ENCODE peak calls at places on chromosome 3, in four cellular contexts. One of them, this sample, is unnamed.

GRCh38 chr3:60989893-60990740 is 261.1 kb downstream of the FHIT start:
- DNase-seq in upper lobe of left lung: no peak
- DNase-seq in right lobe of liver: no peak
- DNase-seq in GM12892: no peak
- DNase-seq in this sample: no peak

GRCh38 chr3:195133462-195133861 is 137.5 kb downstream of the XXYLT1 start:
- DNase-seq in upper lobe of left lung: no peak
- DNase-seq in right lobe of liver: no peak
- DNase-seq in GM12892: no peak
- DNase-seq in this sample: peak

GRCh38 chr3:385151-385550 is 188.6 kb downstream of the CHL1 start:
- DNase-seq in upper lobe of left lung: no peak
- DNase-seq in right lobe of liver: no peak
- DNase-seq in GM12892: no peak
- DNase-seq in this sample: no peak

GRCh38 chr3:13281657-13282527 is 138.2 kb downstream of the NUP210 start:
- DNase-seq in upper lobe of left lung: peak
- DNase-seq in right lobe of liver: peak
- DNase-seq in GM12892: no peak
- DNase-seq in this sample: peak

GRCh38 chr3:14595561-14595960 is 55.4 kb upstream of the GRIP2 start:
- DNase-seq in upper lobe of left lung: peak
- DNase-seq in right lobe of liver: no peak
- DNase-seq in GM12892: no peak
- DNase-seq in this sample: no peak

GRCh38 chr3:173255555-173255954 is 114.5 kb upstream of the SPATA16 start:
- DNase-seq in upper lobe of left lung: no peak
- DNase-seq in right lobe of liver: no peak
- DNase-seq in GM12892: no peak
- DNase-seq in this sample: no peak

GRCh38 chr3:33787328-33788009 is 11.0 kb upstream of the PDCD6IP start:
- DNase-seq in upper lobe of left lung: no peak
- DNase-seq in right lobe of liver: peak
- DNase-seq in GM12892: peak
- DNase-seq in this sample: peak

GRCh38 chr3:32303051-32303786 is 64.7 kb downstream of the CMTM8 start:
- DNase-seq in upper lobe of left lung: no peak
- DNase-seq in right lobe of liver: no peak
- DNase-seq in GM12892: no peak
- DNase-seq in this sample: no peak

GRCh38 chr3:155617346-155617745 is 127.5 kb downstream of the PLCH1 start:
- DNase-seq in upper lobe of left lung: no peak
- DNase-seq in right lobe of liver: no peak
- DNase-seq in GM12892: no peak
- DNase-seq in this sample: no peak

GRCh38 chr3:193129607-193130006 is 111.4 kb upstream of the PLAAT1 start:
- DNase-seq in upper lobe of left lung: no peak
- DNase-seq in right lobe of liver: no peak
- DNase-seq in GM12892: no peak
- DNase-seq in this sample: no peak

GRCh38 chr3:197298858-197299854 is 744 bp upstream of the DLG1 start:
- DNase-seq in upper lobe of left lung: peak
- DNase-seq in right lobe of liver: peak
- DNase-seq in GM12892: peak
- DNase-seq in this sample: peak

GRCh38 chr3:140006331-140006730 is 71.3 kb downstream of the CLSTN2 start:
- DNase-seq in upper lobe of left lung: no peak
- DNase-seq in right lobe of liver: no peak
- DNase-seq in GM12892: no peak
- DNase-seq in this sample: no peak

GRCh38 chr3:31227152-31227581 is 305.6 kb upstream of the STT3B start:
- DNase-seq in upper lobe of left lung: no peak
- DNase-seq in right lobe of liver: no peak
- DNase-seq in GM12892: no peak
- DNase-seq in this sample: no peak

GRCh38 chr3:123067689-123068226 is 933 bp downstream of the PDIA5 start:
- DNase-seq in upper lobe of left lung: no peak
- DNase-seq in right lobe of liver: no peak
- DNase-seq in GM12892: no peak
- DNase-seq in this sample: no peak

DNA sequence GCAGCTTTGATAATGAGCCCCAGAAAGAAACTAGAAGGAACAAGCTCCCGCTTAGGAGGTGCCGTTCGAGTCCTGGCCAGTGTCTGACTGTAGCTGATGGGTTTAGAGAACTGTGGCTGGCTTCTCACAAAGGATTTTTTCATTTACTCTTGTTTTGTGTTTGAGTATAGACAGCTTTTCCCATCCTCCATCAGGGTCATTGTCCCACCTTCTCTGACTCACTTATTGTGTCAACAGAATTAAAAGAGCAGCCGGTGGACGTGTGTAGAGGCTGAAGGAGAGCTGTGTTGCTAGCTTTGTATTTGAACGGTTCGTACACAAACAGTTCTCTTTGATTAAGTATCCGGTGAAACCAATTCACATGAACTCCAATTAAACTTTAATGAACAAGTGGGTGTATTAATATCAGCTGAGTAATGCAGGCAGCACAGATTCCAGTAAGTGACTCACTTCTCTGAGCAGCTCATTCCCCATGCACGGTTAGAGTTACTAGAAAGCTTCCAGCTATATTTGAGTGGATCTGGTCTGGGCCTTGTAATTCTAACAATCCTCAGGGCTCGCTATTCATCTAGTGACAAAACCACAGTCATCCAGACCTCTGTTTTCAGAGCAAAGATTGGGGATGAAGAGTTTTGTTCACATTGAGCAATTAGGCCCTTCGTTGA is 141.0 kb downstream of the LPP start:
- DNase-seq in upper lobe of left lung: no peak
- DNase-seq in right lobe of liver: peak
- DNase-seq in GM12892: no peak
- DNase-seq in this sample: peak
- TF ChIP-seq POLR2A in upper lobe of left lung: no peak
- TF ChIP-seq POLR2A in right lobe of liver: peak
- TF ChIP-seq POLR2A in GM12892: no peak
- TF ChIP-seq POLR2A in this sample: no peak

GRCh38 chr3:44974406-44974805 is 1.6 kb downstream of the ZDHHC3 start:
- DNase-seq in upper lobe of left lung: no peak
- DNase-seq in right lobe of liver: no peak
- DNase-seq in GM12892: no peak
- DNase-seq in this sample: no peak
- TF ChIP-seq POLR2A in upper lobe of left lung: no peak
- TF ChIP-seq POLR2A in right lobe of liver: no peak
- TF ChIP-seq POLR2A in GM12892: no peak
- TF ChIP-seq POLR2A in this sample: no peak

DNA sequence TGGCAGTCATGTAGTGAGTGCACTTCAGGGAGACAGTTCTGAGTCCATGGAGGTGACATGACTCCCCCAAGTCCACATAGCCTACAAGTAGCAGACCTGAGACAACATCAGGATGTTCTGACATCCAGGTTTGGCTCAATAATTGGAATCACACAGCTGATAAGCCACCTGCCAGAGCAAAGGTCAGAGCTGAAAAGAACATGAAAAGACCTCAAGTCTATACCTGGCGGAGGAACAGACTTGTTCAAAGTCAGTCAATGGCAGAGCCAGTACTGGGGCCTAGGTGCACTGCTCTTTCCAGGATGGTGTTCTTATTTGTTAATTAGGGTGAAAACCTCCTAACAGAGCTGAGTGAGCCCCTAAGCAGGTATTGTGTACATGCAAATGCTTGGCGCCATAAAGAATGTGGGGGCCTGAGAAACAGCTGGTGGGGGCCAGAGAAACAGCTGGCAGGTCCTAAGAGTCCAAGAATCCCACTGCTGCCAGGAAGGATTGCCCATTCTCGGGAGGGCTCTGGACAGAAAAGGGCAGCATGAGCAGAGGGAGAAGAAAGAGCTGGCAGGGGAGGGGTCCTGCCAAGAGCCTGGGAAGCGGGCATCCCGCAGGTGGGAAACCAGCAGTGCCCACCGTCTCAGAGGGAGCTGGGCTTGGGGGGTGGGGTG is 17.1 kb downstream of the MASP1 start:
- DNase-seq in upper lobe of left lung: peak
- DNase-seq in right lobe of liver: no peak
- DNase-seq in GM12892: no peak
- DNase-seq in this sample: no peak
- TF ChIP-seq POLR2A in upper lobe of left lung: no peak
- TF ChIP-seq POLR2A in right lobe of liver: no peak
- TF ChIP-seq POLR2A in GM12892: no peak
- TF ChIP-seq POLR2A in this sample: no peak

GRCh38 chr3:160449660-160450598 is at the start of gene TRIM59:
- DNase-seq in upper lobe of left lung: peak
- DNase-seq in right lobe of liver: peak
- DNase-seq in GM12892: peak
- DNase-seq in this sample: peak
- TF ChIP-seq POLR2A in upper lobe of left lung: no peak
- TF ChIP-seq POLR2A in right lobe of liver: peak
- TF ChIP-seq POLR2A in GM12892: peak
- TF ChIP-seq POLR2A in this sample: peak

DNA sequence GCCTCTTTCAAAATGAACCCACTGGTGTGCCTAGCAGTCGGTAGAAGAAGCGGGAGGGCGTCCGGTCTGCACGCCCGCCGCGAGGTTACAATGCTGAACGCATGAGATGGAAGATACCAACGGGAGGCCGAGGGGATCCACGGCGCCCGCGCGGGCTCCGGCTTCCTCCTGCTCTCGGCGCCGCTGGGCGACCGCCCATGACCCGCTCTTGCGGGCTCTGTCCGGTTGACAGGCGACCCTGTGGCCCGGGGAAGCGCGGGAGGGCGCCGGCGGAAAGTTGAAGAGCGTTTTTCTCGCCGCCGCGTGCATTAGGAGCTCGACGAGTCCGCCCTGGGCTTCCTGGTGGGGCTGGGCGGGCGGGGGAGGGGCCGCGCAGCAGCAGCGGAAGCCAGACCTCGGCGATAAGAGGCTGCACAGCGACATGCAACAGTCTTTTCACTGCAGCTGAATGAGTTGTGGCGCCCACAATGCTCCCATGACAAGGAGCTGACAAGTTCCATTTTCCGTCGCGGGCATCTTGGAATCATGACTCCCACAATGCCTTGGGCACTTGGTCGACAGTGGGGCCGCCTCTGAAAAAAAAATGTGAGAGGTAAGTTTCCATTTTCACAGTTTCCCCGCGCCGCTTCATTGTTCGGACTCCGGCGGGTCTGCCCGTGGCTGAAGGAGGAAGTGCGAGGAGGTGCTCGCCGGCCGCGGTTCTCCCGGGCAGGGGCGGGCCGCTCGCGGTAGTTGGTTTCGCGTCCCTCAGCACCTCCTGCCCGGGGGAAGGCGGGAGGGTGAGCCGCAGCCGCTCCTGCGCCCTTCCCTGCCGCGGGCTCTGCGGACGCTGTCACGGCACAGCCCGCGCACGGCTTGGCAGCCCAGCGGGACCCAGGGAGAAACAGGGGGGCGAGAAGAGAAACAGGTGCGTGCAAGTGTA is at the start of gene MBNL1:
- DNase-seq in upper lobe of left lung: peak
- DNase-seq in right lobe of liver: peak
- DNase-seq in GM12892: peak
- DNase-seq in this sample: peak
- TF ChIP-seq POLR2A in upper lobe of left lung: peak
- TF ChIP-seq POLR2A in right lobe of liver: peak
- TF ChIP-seq POLR2A in GM12892: peak
- TF ChIP-seq POLR2A in this sample: peak

GRCh38 chr3:9396632-9397330 is 634 bp upstream of the SETD5 start:
- DNase-seq in upper lobe of left lung: peak
- DNase-seq in right lobe of liver: peak
- DNase-seq in GM12892: peak
- DNase-seq in this sample: peak
- TF ChIP-seq POLR2A in upper lobe of left lung: no peak
- TF ChIP-seq POLR2A in right lobe of liver: no peak
- TF ChIP-seq POLR2A in GM12892: peak
- TF ChIP-seq POLR2A in this sample: no peak

GRCh38 chr3:48635222-48636021 is at the start of gene SLC26A6:
- DNase-seq in upper lobe of left lung: peak
- DNase-seq in right lobe of liver: peak
- DNase-seq in GM12892: peak
- DNase-seq in this sample: peak
- TF ChIP-seq POLR2A in upper lobe of left lung: no peak
- TF ChIP-seq POLR2A in right lobe of liver: peak
- TF ChIP-seq POLR2A in GM12892: peak
- TF ChIP-seq POLR2A in this sample: peak

GRCh38 chr3:64685331-64685799 is 2.4 kb downstream of the ADAMTS9 start:
- DNase-seq in upper lobe of left lung: peak
- DNase-seq in right lobe of liver: peak
- DNase-seq in GM12892: no peak
- DNase-seq in this sample: peak

GRCh38 chr3:64687381-64687780 is 419 bp downstream of the ADAMTS9 start:
- DNase-seq in upper lobe of left lung: no peak
- DNase-seq in right lobe of liver: peak
- DNase-seq in GM12892: no peak
- DNase-seq in this sample: peak

GRCh38 chr3:64686446-64686908 is 1.3 kb downstream of the ADAMTS9 start:
- DNase-seq in upper lobe of left lung: no peak
- DNase-seq in right lobe of liver: peak
- DNase-seq in GM12892: no peak
- DNase-seq in this sample: peak

GRCh38 chr3:64685800-64686445 is 1.9 kb downstream of the ADAMTS9 start:
- DNase-seq in upper lobe of left lung: peak
- DNase-seq in right lobe of liver: peak
- DNase-seq in GM12892: no peak
- DNase-seq in this sample: peak

GRCh38 chr3:64684715-64685261 is 3.0 kb downstream of the ADAMTS9 start:
- DNase-seq in upper lobe of left lung: peak
- DNase-seq in right lobe of liver: peak
- DNase-seq in GM12892: no peak
- DNase-seq in this sample: peak
- TF ChIP-seq POLR2A in upper lobe of left lung: no peak
- TF ChIP-seq POLR2A in right lobe of liver: peak
- TF ChIP-seq POLR2A in GM12892: no peak
- TF ChIP-seq POLR2A in this sample: peak

GRCh38 chr3:185637388-185637787 is 51.3 kb downstream of the SENP2 start:
- DNase-seq in upper lobe of left lung: no peak
- DNase-seq in right lobe of liver: no peak
- DNase-seq in GM12892: no peak
- DNase-seq in this sample: no peak
- TF ChIP-seq POLR2A in upper lobe of left lung: no peak
- TF ChIP-seq POLR2A in right lobe of liver: no peak
- TF ChIP-seq POLR2A in GM12892: no peak
- TF ChIP-seq POLR2A in this sample: no peak

This sample was measured in body of pancreas.